ENCODE peak calls at places on chromosomes 1 and 21, in five cellular contexts. N is PC-9, G is OCI-LY7, C is astrocyte, F is HCT116. P is an unnamed sample.

GRCh38 chr1:77975386-77975785 is 3.5 kb downstream of the FUBP1 start:
- DNase-seq in N (no peak), F (no peak), G (no peak), C (peak; percentile 58), P (peak; percentile 60)

GRCh38 chr1:154445040-154445472 is 39.9 kb downstream of the IL6R start:
- DNase-seq in C (peak; percentile 78), G (no peak), N (no peak), F (no peak), P (peak; percentile 46)

GRCh38 chr1:155003227-155003765 is 694 bp downstream of the ZBTB7B start:
- DNase-seq in G (peak; percentile 43), N (no peak), C (no peak), F (no peak), P (no peak)

GRCh38 chr21:45283611-45284455 is 3.9 kb downstream of the POFUT2 start:
- DNase-seq in F (no peak), C (no peak), G (no peak), N (no peak), P (no peak)

GRCh38 chr1:162554258-162554657 is 7.3 kb upstream of the UAP1 start:
- DNase-seq in N (no peak), F (no peak), G (no peak), C (no peak), P (peak; percentile 18)

GRCh38 chr1:99004270-99005141 is at the start of gene PLPPR5:
- DNase-seq in N (no peak), C (peak; percentile 17), F (no peak), G (no peak), P (no peak)

GRCh38 chr21:46639489-46640386 is 4.3 kb downstream of the PRMT2 start:
- DNase-seq in C (no peak), N (no peak), G (peak; percentile 11), F (no peak), P (no peak)

GRCh38 chr21:29726061-29726460 is 213.7 kb downstream of the GRIK1 start:
- DNase-seq in N (no peak), C (no peak), F (no peak), G (no peak), P (no peak)

GRCh38 chr1:222601233-222601632 is 11.5 kb upstream of the TAF1A start:
- DNase-seq in C (no peak), N (no peak), F (no peak), G (no peak), P (no peak)

GRCh38 chr1:200659269-200659668 is 10.4 kb downstream of the DDX59 start:
- DNase-seq in F (peak; percentile 63), G (no peak), N (peak; percentile 88), C (peak; percentile 63), P (peak; percentile 98)

GRCh38 chr1:2053217-2053616 is 3.0 kb downstream of the PRKCZ start:
- DNase-seq in N (no peak), F (no peak), G (no peak), C (no peak), P (no peak)

GRCh38 chr1:203867816-203868215 is 6.4 kb downstream of the SNRPE start:
- DNase-seq in C (peak; percentile 16), N (no peak), G (no peak), F (no peak), P (peak; percentile 15)

GRCh38 chr1:209648931-209649776 is 3.1 kb downstream of the LAMB3 start:
- DNase-seq in C (peak; percentile 90), F (peak; percentile 89), G (no peak), N (peak; percentile 95), P (peak; percentile 81)

GRCh38 chr1:17893891-17894631 is 138.9 kb downstream of the ACTL8 start:
- DNase-seq in G (no peak), C (no peak), F (no peak), N (no peak), P (no peak)

GRCh38 chr1:89516055-89516454 is 8.6 kb upstream of the LRRC8B start:
- DNase-seq in G (no peak), F (peak; percentile 41), C (peak; percentile 64), N (peak; percentile 89), P (peak; percentile 76)

GRCh38 chr1:156379420-156380165 is 10.6 kb downstream of the RHBG start:
- DNase-seq in C (peak; percentile 12), F (no peak), G (no peak), N (no peak), P (no peak)

GRCh38 chr1:192812420-192813209 is 3.8 kb downstream of the RGS2 start:
- DNase-seq in N (no peak), G (no peak), C (peak; percentile 34), F (no peak), P (no peak)

GRCh38 chr1:171113377-171113776 is 22.7 kb downstream of the FMO3 start:
- DNase-seq in N (no peak), C (peak; percentile 8), G (no peak), F (no peak), P (no peak)

GRCh38 chr1:91018006-91018405 is 3.8 kb downstream of the ZNF644 start:
- DNase-seq in N (peak; percentile 31), C (no peak), G (peak; percentile 29), F (no peak), P (no peak)

GRCh38 chr21:45168522-45168921 is 94.1 kb downstream of the ADARB1 start:
- DNase-seq in F (no peak), G (no peak), N (no peak), C (no peak), P (no peak)

GRCh38 chr1:218711021-218711420 is 365.9 kb downstream of the TGFB2 start:
- DNase-seq in G (no peak), C (no peak), F (no peak), N (no peak), P (peak; percentile 31)

GRCh38 chr1:64756770-64757169 is 11.9 kb downstream of the RAVER2 start:
- DNase-seq in F (no peak), G (no peak), N (no peak), C (no peak), P (no peak)

GRCh38 chr1:31669786-31670582 is 25.3 kb upstream of the PEF1 start:
- DNase-seq in N (peak; percentile 96), G (peak; percentile 16), F (peak; percentile 12), C (peak; percentile 49), P (peak; percentile 86)

GRCh38 chr1:15153842-15154479 is 414 bp downstream of the TMEM51 start:
- DNase-seq in N (peak; percentile 40), F (no peak), C (no peak), G (no peak), P (peak; percentile 63)

GRCh38 chr21:23811802-23812201 is 1795.5 kb downstream of the MRPL39 start:
- DNase-seq in F (no peak), C (no peak), N (no peak), G (no peak), P (no peak)

GRCh38 chr21:35611752-35612151 is 448.6 kb downstream of the SETD4 start:
- DNase-seq in C (peak; percentile 60), N (no peak), G (no peak), F (no peak), P (peak; percentile 56)

GRCh38 chr21:32593690-32594089 is 8.4 kb upstream of the TCP10L start:
- DNase-seq in G (no peak), F (no peak), C (no peak), N (no peak), P (no peak)

GRCh38 chr1:243268284-243268653 is 12.4 kb downstream of the SDCCAG8 start:
- DNase-seq in C (peak; percentile 96), N (peak; percentile 89), F (peak; percentile 84), G (no peak), P (peak; percentile 71)

GRCh38 chr1:222769181-222769580 is 32.2 kb downstream of the FAM177B start:
- DNase-seq in G (peak; percentile 30), F (peak; percentile 24), C (no peak), N (no peak), P (no peak)

GRCh38 chr1:213987422-213987875 is 324 bp upstream of the PROX1 start:
- DNase-seq in F (no peak), G (no peak), N (no peak), C (no peak), P (no peak)

DNA sequence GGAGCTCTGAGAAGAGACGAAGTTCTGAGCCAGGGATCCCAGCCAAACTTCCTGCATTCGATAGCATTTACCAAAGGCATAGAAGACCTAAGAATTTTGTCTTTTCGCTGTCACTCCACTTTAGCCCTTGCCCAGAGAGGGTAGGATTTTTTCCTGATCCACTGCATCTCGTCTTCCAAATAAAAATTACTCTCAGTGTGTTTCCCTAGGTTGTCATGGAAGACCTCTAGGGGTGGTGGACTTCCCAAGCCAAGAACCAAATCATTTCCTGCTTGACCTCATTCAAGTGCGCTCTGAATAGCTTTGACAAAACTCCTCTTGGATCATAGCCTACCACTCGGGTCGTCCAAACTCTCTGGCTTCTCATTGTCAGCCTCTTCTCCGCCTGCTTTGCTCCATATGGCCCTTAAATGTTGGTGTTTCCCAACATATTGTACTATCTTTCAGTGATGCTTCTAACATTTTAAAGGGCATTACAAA is 444 bp upstream of the C1orf52 start:
- DNase-seq in N (no peak), G (no peak), C (peak; percentile 52), F (no peak), P (no peak)
- TF ChIP-seq CTCF in N (peak; percentile 48), G (peak; percentile 50), C (no peak), F (no peak), P (no peak)

DNA sequence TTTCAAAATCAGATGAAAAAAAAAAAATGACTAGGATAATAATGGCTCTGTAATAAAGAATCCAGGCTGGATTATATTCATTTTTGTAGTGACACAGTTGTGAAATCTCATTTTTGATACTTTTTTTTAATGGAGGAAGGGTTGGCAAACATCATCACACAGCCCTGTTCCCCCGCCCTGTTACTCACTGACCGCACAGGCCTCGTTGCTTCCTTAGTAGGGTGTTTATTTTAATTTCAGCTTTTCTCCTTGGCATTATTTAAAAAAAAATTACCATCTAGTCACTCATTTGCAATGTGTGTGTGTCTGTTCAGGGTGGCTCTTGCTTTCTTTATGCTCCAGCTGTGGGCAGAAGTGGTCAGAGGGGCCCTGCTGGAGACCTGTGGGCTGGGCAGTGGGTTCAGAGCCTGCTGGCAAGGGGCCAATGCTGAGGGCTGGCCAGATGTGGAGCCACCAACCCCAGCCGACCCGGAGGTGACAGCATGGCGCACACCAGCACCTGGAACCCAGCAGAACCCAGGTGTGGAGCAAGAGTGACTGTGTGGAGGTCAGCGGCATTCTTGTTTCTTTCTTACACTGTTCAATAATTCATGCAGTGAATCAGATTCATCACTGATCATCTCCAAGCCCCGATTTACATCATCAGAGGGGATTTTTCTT is 44.6 kb downstream of the ZSCAN20 start:
- DNase-seq in G (no peak), C (no peak), F (no peak), N (no peak), P (no peak)
- H3K4me2 ChIP-seq in G (no peak overlapping the region), C (no peak overlapping the region), F (peak overlapping the region; percentile 39), N (no peak overlapping the region), P (no peak overlapping the region)

DNA sequence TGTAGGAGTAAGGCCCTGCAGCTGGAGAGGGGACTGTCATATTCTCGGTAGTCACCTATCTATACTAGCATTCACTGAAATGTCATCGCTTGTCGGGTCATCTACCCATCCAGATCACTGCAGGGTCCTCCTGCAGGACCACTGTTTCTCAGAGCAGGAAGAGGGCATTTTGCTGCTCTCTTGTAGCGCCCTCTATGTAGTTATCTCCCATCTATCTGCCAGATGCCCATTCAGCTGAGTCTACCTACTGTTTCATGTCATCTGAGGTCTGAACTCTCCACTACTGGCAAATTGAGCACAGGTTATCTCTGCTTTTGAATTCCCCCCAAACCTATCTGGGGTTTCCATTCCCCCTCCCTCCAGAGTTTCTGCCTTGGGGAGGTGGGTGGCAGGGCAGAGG is 258.2 kb upstream of the FOXD3 start:
- DNase-seq in G (no peak), C (no peak), N (no peak), F (no peak), P (no peak)
- TF ChIP-seq CTCF in G (no peak), C (no peak), N (no peak), F (peak; percentile 10), P (no peak)

DNA sequence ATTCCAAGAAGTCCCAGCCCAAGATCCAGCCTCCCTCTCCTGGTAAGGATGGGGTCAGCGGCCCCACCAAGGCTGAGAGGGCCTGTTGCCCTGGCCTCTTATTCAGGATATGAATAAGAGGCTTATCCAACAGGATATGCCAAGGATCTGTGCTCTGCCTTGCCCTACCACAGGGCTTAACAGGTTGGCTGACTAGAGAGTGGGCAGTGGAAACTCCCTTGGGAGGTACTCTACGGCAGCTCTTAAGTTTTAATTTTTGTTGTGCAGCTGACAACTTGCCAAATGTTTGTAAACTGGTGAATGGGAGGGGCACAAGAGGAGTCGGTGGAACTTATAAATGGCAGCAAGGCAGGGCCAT is 16.5 kb upstream of the PIGV start:
- DNase-seq in F (no peak), N (no peak), C (no peak), G (no peak), P (no peak)
- H3K4me2 ChIP-seq in F (peak overlapping the region; percentile 58), N (peak overlapping the region; percentile 57), C (peak overlapping the region; percentile 67), G (no peak overlapping the region), P (no peak overlapping the region)